ENCODE peak calls at places on chromosomes 4 and X, in five cellular contexts. One of them, this sample, is unnamed.

GRCh38 chr4:75950416-75950815 is 9.6 kb upstream of the NAAA start:
- DNase-seq in Peyer's patch: no peak
- DNase-seq in tibial artery: no peak
- DNase-seq in mammary epithelial cell: no peak
- DNase-seq in MM.1S: no peak
- DNase-seq in this sample: no peak

GRCh38 chr4:182730791-182731190 is 186.4 kb downstream of the DCTD start:
- DNase-seq in Peyer's patch: no peak
- DNase-seq in tibial artery: no peak
- DNase-seq in mammary epithelial cell: no peak
- DNase-seq in MM.1S: no peak
- DNase-seq in this sample: no peak

GRCh38 chrX:123217077-123217476 is 33.0 kb downstream of the GRIA3 start:
- DNase-seq in Peyer's patch: no peak
- DNase-seq in tibial artery: peak; percentile 70
- DNase-seq in mammary epithelial cell: no peak
- DNase-seq in MM.1S: no peak
- DNase-seq in this sample: no peak

GRCh38 chrX:47166126-47166525 is 21.1 kb downstream of the RBM10 start:
- DNase-seq in Peyer's patch: no peak
- DNase-seq in tibial artery: no peak
- DNase-seq in mammary epithelial cell: no peak
- DNase-seq in MM.1S: no peak
- DNase-seq in this sample: no peak

GRCh38 chr4:76087007-76087769 is 12.7 kb downstream of the ART3 start:
- DNase-seq in Peyer's patch: peak; percentile 49
- DNase-seq in tibial artery: no peak
- DNase-seq in mammary epithelial cell: peak; percentile 82
- DNase-seq in MM.1S: peak; percentile 64
- DNase-seq in this sample: peak; percentile 51

GRCh38 chr4:94978904-94979303 is 221.1 kb downstream of the BMPR1B start:
- DNase-seq in Peyer's patch: no peak
- DNase-seq in tibial artery: no peak
- DNase-seq in mammary epithelial cell: peak; percentile 37
- DNase-seq in MM.1S: no peak
- DNase-seq in this sample: no peak

GRCh38 chr4:168585168-168586091 is 88.6 kb downstream of the PALLD start:
- DNase-seq in Peyer's patch: peak; percentile 73
- DNase-seq in tibial artery: peak; percentile 89
- DNase-seq in mammary epithelial cell: peak; percentile 83
- DNase-seq in MM.1S: no peak
- DNase-seq in this sample: no peak

GRCh38 chr4:182189107-182189878 is 53.9 kb upstream of the TENM3 start:
- DNase-seq in Peyer's patch: no peak
- DNase-seq in tibial artery: no peak
- DNase-seq in mammary epithelial cell: peak; percentile 91
- DNase-seq in MM.1S: no peak
- DNase-seq in this sample: no peak

GRCh38 chr4:122728781-122729330 is 3.6 kb upstream of the BBS12 start:
- DNase-seq in Peyer's patch: no peak
- DNase-seq in tibial artery: no peak
- DNase-seq in mammary epithelial cell: no peak
- DNase-seq in MM.1S: no peak
- DNase-seq in this sample: no peak

GRCh38 chrX:8748855-8749254 is 16.9 kb upstream of the ANOS1 start:
- DNase-seq in Peyer's patch: no peak
- DNase-seq in tibial artery: no peak
- DNase-seq in mammary epithelial cell: peak; percentile 19
- DNase-seq in MM.1S: no peak
- DNase-seq in this sample: peak; percentile 19

GRCh38 chr4:83771113-83771705 is 235.3 kb downstream of the GPAT3 start:
- DNase-seq in Peyer's patch: no peak
- DNase-seq in tibial artery: no peak
- DNase-seq in mammary epithelial cell: peak; percentile 25
- DNase-seq in MM.1S: peak; percentile 29
- DNase-seq in this sample: peak; percentile 30

GRCh38 chr4:167290684-167291083 is 56.4 kb upstream of the SPOCK3 start:
- DNase-seq in Peyer's patch: no peak
- DNase-seq in tibial artery: no peak
- DNase-seq in mammary epithelial cell: peak; percentile 1
- DNase-seq in MM.1S: peak; percentile 23
- DNase-seq in this sample: no peak

DNA sequence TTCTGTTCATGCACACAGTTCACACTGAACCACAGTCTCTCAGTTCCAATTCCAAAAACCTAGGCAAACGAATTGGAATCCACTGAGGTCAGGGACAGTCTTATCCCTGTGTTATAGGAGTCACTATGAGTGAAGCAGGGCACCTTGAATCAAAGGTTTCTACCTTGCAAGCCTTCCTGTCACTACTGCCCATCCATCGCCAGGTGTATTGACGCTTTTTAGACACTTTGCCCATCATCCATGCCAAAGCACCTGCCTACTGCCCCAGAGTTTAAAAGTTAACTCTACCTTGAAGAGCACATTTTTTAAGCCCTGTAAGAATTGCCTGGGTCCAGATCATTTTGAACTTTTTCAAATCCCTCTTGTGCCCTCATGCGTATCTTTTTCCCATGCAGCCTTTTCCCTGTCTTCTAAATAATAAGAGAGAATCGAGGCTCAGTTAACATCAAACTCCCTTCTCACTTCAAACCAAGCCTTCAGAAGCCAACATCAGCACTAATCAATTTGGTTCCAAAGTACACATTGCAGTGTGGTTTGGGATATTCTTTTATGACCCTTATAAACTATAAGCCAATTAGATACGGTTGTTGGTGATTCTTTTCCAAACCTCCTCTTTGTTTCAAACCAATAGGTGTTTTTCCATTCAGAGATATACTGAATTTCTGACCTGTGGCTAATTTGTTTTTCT is 23.6 kb downstream of the FAM114A1 start:
- DNase-seq in Peyer's patch: no peak
- DNase-seq in tibial artery: no peak
- DNase-seq in mammary epithelial cell: no peak
- DNase-seq in MM.1S: no peak
- DNase-seq in this sample: no peak
- H3K27ac ChIP-seq in Peyer's patch: no peak overlapping the region
- H3K27ac ChIP-seq in tibial artery: peak overlapping the region; percentile 17
- H3K27ac ChIP-seq in mammary epithelial cell: no peak overlapping the region
- H3K27ac ChIP-seq in MM.1S: no peak overlapping the region
- H3K27ac ChIP-seq in this sample: no peak overlapping the region

DNA sequence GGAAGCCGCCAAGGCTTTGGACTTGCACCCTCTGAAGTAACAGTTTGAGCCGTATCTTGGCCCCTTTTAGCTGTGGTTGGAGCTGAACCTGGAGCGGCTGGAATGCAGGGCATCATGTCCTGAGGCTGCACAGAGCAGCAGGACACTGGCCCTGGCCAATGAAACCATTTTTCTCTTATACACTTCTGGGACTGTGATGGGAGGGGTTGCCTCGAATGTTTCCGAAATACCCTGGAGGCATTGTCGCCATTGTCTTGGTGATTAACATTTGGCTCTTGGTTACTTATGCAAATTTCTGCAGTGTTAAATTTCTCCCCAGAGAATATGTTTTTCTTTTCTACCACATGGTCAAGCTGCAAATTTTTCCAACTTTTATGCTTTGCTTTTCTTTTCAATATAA is 137.2 kb downstream of the MAGEC1 start:
- DNase-seq in Peyer's patch: no peak
- DNase-seq in tibial artery: no peak
- DNase-seq in mammary epithelial cell: no peak
- DNase-seq in MM.1S: no peak
- DNase-seq in this sample: no peak
- TF ChIP-seq CTCF in Peyer's patch: no peak
- TF ChIP-seq CTCF in tibial artery: no peak
- TF ChIP-seq CTCF in mammary epithelial cell: no peak
- TF ChIP-seq CTCF in MM.1S: no peak
- TF ChIP-seq CTCF in this sample: no peak

DNA sequence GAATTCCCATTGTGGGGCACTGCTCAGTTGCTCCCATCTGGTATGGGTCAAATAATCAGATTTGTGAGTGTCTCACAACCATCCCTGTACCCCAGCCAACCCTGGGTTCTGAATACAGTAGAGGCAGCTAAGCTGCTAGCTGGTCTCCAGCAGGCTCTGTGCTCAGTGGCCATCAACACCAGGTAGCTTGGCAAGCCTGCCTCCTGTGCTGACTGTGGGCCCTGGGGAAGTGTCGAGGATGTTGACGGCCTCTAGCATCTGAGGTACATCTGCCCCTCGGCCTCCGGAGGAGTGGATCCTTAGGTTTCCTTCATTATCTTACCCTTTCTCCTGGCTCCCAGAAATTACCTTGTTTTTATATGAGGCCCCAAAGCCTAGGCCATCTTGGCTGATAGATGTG is 13.3 kb downstream of the RNF4 start:
- DNase-seq in Peyer's patch: no peak
- DNase-seq in tibial artery: no peak
- DNase-seq in mammary epithelial cell: no peak
- DNase-seq in MM.1S: no peak
- DNase-seq in this sample: no peak
- H3K27ac ChIP-seq in Peyer's patch: peak overlapping the region; percentile 49
- H3K27ac ChIP-seq in tibial artery: peak overlapping the region; percentile 22
- H3K27ac ChIP-seq in mammary epithelial cell: no peak overlapping the region
- H3K27ac ChIP-seq in MM.1S: no peak overlapping the region
- H3K27ac ChIP-seq in this sample: no peak overlapping the region

DNA sequence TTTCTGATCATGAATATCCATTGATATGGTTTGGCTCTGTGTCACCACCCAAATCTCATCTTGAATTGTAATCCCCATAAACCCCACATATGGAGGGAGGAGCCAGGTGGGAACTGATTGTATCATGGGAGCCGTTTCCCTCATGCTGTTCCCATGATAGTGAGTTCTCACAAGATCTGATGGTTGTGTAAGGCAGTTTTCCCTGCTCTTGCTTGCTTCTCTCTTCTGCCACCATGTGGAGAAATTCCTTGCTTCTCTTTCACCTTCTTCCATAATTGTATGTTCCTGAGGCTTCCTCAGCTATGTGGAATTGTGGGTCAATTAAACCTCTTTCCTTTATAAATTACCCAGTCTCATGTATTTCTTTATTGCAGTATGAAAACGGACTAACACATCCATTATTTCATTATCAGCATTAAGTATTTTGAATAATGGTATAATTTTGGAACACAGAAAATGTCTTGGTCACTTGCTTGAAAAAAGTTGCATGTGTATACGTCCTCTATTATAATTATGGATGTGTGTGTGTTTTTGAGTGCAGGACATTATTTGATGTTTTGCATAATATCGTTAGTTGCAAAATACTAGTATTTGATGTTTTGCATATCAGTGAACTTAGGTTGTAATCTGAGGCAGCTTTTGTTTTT is 334.6 kb downstream of the PCDH10 start:
- DNase-seq in Peyer's patch: no peak
- DNase-seq in tibial artery: no peak
- DNase-seq in mammary epithelial cell: peak; percentile 16
- DNase-seq in MM.1S: no peak
- DNase-seq in this sample: peak; percentile 1
- TF ChIP-seq CTCF in Peyer's patch: no peak
- TF ChIP-seq CTCF in tibial artery: peak; percentile 37
- TF ChIP-seq CTCF in mammary epithelial cell: peak; percentile 79
- TF ChIP-seq CTCF in MM.1S: peak; percentile 22
- TF ChIP-seq CTCF in this sample: no peak

GRCh38 chrX:138897621-138898492 is 186.3 kb upstream of the FGF13 start:
- DNase-seq in Peyer's patch: no peak
- DNase-seq in tibial artery: no peak
- DNase-seq in mammary epithelial cell: peak; percentile 35
- DNase-seq in MM.1S: no peak
- DNase-seq in this sample: no peak
- H3K27ac ChIP-seq in Peyer's patch: no peak overlapping the region
- H3K27ac ChIP-seq in tibial artery: no peak overlapping the region
- H3K27ac ChIP-seq in mammary epithelial cell: no peak overlapping the region
- H3K27ac ChIP-seq in MM.1S: no peak overlapping the region
- H3K27ac ChIP-seq in this sample: no peak overlapping the region

This sample was measured in HL-60.